ENCODE peak calls at places on chromosome 19, in nine cellular contexts. P is lower leg skin, U is GM20000, Z is heart left ventricle, D is esophagus squamous epithelium, F is BE2C, K is omental fat pad, E is AG09309, S is thoracic aorta. C is an unnamed sample.

GRCh38 chr19:4877753-4878490 is 10.5 kb upstream of the PLIN3 start:
- DNase-seq in F (no peak), P (no peak), Z (peak), U (no peak), K (no peak), D (no peak), E (no peak), S (peak), C (no peak)

GRCh38 chr19:47444388-47444821 is 25.1 kb upstream of the MEIS3 start:
- DNase-seq in E (no peak), P (no peak), F (peak), K (no peak), S (no peak), U (no peak), Z (no peak), D (no peak), C (no peak)

GRCh38 chr19:30602661-30603322 is 230.6 kb downstream of the ZNF536 start:
- DNase-seq in K (no peak), S (no peak), Z (no peak), E (no peak), P (no peak), U (no peak), F (peak), D (no peak), C (no peak)

GRCh38 chr19:43754312-43754561 is 525 bp downstream of the SMG9 start:
- DNase-seq in Z (no peak), U (no peak), F (no peak), S (no peak), K (peak), E (no peak), D (peak), P (no peak), C (no peak)

GRCh38 chr19:34888091-34888490 is 38.6 kb upstream of the ZNF30 start:
- DNase-seq in P (peak), U (no peak), S (no peak), Z (no peak), E (no peak), D (no peak), K (no peak), F (no peak), C (no peak)

GRCh38 chr19:47644743-47645499 is 36.0 kb downstream of the BICRA start:
- DNase-seq in D (no peak), P (no peak), F (peak), U (no peak), K (no peak), E (no peak), Z (no peak), S (no peak), C (no peak)

GRCh38 chr19:34431681-34432402 is 3.7 kb downstream of the UBA2 start:
- DNase-seq in K (no peak), P (no peak), E (no peak), Z (no peak), F (no peak), U (no peak), D (no peak), S (no peak), C (no peak)

GRCh38 chr19:4229179-4229931 is at the start of gene EBI3:
- DNase-seq in Z (peak), F (no peak), P (peak), K (no peak), D (no peak), U (peak), E (no peak), S (no peak), C (no peak)

GRCh38 chr19:38736036-38736412 is 8.2 kb downstream of the CAPN12 start:
- DNase-seq in K (no peak), D (no peak), U (peak), F (peak), Z (no peak), S (no peak), P (no peak), E (no peak), C (no peak)

GRCh38 chr19:54707932-54708331 is 16.3 kb upstream of the KIR3DL3 start:
- DNase-seq in F (no peak), E (no peak), Z (no peak), P (no peak), U (peak), K (no peak), S (no peak), D (no peak), C (no peak)

GRCh38 chr19:6064016-6064702 is 46.1 kb downstream of the RFX2 start:
- DNase-seq in P (peak), S (no peak), U (no peak), D (no peak), F (no peak), K (peak), E (no peak), Z (no peak), C (no peak)

GRCh38 chr19:9865732-9866627 is 30.9 kb downstream of the PIN1 start:
- DNase-seq in Z (no peak), U (no peak), D (no peak), P (no peak), E (no peak), K (no peak), F (no peak), S (no peak), C (no peak)

GRCh38 chr19:50357178-50358100 is 8.0 kb downstream of the NAPSA start:
- DNase-seq in F (peak), P (peak), D (peak), E (no peak), K (peak), S (peak), U (peak), Z (peak), C (no peak)

GRCh38 chr19:884420-885211 is 8.4 kb downstream of the MED16 start:
- DNase-seq in S (no peak), P (no peak), D (no peak), Z (no peak), K (no peak), U (no peak), E (no peak), F (peak), C (no peak)

GRCh38 chr19:45779231-45780145 is 2.8 kb downstream of the DMPK start:
- DNase-seq in E (no peak), S (peak), P (peak), F (peak), K (peak), Z (peak), D (peak), U (peak), C (no peak)

GRCh38 chr19:48033604-48034003 is 10.3 kb downstream of the CABP5 start:
- DNase-seq in D (no peak), P (no peak), F (no peak), U (no peak), S (no peak), K (no peak), Z (no peak), E (no peak), C (no peak)

GRCh38 chr19:7655581-7655980 is 13.3 kb upstream of the RETN start:
- DNase-seq in D (no peak), F (no peak), E (no peak), Z (no peak), U (no peak), S (no peak), P (no peak), K (no peak), C (no peak)

DNA sequence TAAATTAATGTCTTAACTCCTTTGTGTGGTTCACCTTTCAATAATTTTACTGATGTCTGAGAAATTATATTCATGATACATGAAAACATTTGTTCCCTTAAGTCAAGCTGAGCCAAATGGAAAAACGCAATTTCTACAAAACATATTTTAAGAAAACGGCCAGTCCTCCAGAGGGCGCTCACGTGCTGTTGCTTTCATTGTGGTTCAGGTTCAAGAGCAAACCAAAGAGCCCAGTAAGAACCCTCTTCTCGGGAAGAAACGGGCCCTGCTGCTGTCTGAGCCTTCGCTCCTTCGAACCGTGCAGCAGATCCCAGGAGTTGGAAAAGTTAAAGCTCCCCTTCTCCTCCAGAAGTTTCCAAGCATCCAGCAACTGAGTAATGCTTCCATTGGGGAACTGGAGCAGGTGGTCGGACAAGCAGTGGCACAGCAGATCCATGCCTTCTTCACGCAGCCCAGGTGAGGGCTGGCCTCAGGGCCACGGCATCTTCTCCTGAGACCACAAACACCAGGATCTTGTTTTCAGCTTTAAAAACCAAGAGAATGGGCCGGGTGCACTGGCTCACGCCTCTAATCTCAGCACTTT is 4.3 kb downstream of the FAAP24 start:
- DNase-seq in E (peak), P (peak), Z (peak), S (no peak), D (no peak), U (peak), F (peak), K (peak), C (peak)
- TF ChIP-seq CTCF in E (peak), P (no peak), Z (peak), S (peak), D (peak), U (peak), F (peak), K (no peak), C (peak)

GRCh38 chr19:13091400-13092161 is 11.1 kb downstream of the LYL1 start:
- DNase-seq in P (no peak), E (peak), Z (peak), K (no peak), D (no peak), S (peak), U (no peak), F (peak), C (peak)
- TF ChIP-seq CTCF in P (no peak), E (no peak), Z (peak), K (no peak), D (no peak), S (no peak), U (no peak), F (no peak), C (peak)

GRCh38 chr19:15253076-15253475 is 20.8 kb upstream of the EPHX3 start:
- DNase-seq in P (no peak), S (no peak), U (no peak), Z (no peak), F (no peak), D (no peak), K (no peak), E (no peak), C (no peak)

GRCh38 chr19:15252398-15253018 is 20.3 kb upstream of the EPHX3 start:
- DNase-seq in P (no peak), D (no peak), U (no peak), S (no peak), K (no peak), Z (no peak), E (no peak), F (no peak), C (peak)

GRCh38 chr19:15250635-15250993 is 18.4 kb upstream of the EPHX3 start:
- DNase-seq in U (no peak), E (no peak), Z (no peak), D (no peak), P (no peak), F (no peak), S (no peak), K (no peak), C (no peak)

GRCh38 chr19:15251010-15251748 is 18.9 kb upstream of the EPHX3 start:
- DNase-seq in K (no peak), F (no peak), Z (peak), S (peak), U (no peak), E (no peak), P (no peak), D (no peak), C (no peak)

GRCh38 chr19:15251749-15252397 is 19.6 kb upstream of the EPHX3 start:
- DNase-seq in E (peak), S (peak), U (no peak), P (peak), Z (peak), F (peak), D (no peak), K (peak), C (peak)
- TF ChIP-seq CTCF in E (peak), S (peak), U (no peak), P (no peak), Z (peak), F (peak), D (no peak), K (no peak), C (peak)

DNA sequence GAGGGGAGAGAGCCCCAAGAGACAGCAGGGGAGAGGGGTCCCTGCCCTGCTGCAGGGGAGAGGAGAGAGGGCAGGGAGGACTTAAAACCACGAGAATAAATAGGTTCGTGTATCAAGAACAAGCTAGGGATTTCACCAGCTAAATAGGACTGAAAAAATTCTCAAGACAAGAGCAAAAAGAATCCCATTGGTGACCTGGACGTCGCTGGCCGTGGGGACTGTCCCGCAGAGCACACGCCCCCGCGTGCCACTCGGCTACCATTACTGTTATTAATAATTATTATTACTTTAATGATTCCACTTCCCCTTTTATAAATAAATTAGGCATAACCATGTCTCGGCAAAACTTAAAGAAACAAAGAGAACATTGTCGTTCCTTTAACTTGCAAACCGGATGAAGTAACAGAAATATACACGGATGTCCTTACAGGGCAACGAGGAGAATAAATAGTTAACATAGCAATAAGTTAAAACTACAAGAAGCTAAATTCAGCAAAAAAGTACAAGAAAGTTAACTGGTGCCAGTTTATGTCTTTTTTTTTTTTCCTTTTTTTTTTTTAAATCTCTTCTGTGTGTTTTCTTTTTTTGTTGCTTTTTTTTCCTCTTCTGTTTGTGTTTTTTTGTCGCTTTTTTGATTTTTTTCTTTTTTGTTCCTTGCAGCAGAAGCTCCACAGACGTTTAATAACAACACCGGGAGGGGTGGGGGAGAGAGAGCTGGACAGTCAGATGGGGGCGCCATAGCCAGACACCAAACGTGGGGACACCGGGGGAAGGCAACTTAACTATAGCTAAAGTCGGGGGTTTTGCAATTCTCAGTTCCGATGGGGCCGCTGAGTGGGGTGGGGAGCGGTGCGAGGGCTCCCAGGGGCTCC is 16.7 kb downstream of the PRKCSH start:
- DNase-seq in S (no peak), D (no peak), K (no peak), Z (no peak), U (peak), F (no peak), P (no peak), E (no peak), C (no peak)
- TF ChIP-seq CTCF in S (no peak), D (no peak), K (no peak), Z (no peak), U (no peak), F (peak), P (no peak), E (no peak), C (peak)

GRCh38 chr19:14916848-14917247 is 24.4 kb upstream of the OR7C2 start:
- DNase-seq in K (no peak), D (no peak), E (no peak), U (peak), P (no peak), Z (no peak), S (no peak), F (no peak), C (no peak)
- TF ChIP-seq CTCF in K (no peak), D (no peak), E (no peak), U (no peak), P (no peak), Z (no peak), S (no peak), F (no peak), C (no peak)

DNA sequence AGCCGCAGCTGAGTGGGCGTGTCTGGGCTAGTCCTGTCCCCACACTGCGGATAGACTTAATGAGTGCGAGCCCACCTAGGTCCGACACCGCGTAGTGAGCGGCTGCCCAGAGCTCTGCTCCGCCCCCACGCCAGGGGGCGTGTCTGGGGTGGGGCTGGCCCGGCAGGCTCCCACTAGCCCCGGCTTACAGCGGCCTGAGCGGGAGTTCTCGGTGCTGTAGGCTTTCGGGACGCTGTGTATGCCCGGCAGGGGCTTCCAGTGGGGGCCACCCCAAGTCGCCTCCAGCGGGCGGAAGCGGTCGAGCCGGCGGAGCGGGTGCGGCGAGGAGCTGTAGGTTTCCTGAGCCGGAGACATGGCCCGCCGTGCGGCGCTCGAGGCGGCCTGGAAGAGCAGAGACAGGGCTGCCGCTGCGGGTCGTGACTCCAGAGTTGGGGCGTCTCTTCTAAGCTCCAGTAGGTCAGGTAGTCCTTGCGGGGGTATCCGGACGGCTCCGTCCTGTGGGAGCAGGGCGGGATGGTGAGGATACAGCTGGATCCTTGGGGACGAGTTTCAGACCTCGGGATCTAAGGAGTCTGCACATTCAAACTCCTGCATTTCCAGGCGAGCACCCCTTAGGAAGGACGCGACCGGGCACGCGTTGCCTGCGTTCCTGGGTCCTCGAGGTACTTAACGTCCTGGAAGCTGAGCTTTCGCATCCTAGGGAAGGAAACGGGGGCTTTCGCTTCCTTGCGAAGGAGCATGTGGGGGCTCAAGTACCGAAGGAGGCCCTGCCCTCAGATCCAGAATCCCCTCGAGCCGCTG is 1.2 kb downstream of the CGB7 start:
- DNase-seq in P (peak), S (no peak), K (no peak), D (no peak), E (no peak), F (peak), Z (peak), U (peak), C (no peak)
- TF ChIP-seq CTCF in P (no peak), S (peak), K (no peak), D (peak), E (peak), F (peak), Z (peak), U (no peak), C (peak)

DNA sequence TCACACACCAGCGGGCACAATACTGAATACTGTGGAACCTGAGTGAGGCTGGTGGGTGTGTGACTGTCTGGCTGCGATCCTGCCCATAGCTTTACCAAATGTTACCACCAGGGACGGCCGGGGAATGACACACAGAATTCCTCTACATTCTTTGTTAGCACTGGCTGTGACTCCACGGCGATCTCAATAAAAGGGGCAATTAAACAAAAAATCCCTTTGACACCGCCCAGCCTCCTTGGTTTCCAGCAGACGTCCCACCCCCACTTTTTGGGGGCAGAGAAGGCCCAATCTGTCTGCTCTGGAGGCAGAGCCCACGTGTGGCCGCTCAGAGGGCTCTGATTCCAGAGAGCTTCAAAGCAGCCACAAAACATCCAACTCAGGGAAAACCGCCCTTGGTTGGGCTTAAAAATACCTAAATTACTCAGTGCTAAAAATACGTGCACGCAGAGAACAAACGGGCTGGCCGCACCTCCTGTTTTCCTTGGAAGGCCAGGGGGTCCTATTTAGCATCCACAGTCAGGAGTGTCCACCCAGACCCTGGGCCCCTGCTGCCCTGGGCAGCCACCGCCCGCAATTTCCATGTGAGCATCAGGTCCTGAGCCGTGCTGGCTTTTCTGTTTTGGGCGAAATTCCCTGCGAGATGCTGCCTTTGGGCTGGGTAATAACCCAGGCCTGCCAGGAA is 47.8 kb downstream of the GADD45B start:
- DNase-seq in D (no peak), F (no peak), U (no peak), K (no peak), S (peak), P (no peak), E (no peak), Z (no peak), C (no peak)
- TF ChIP-seq CTCF in D (no peak), F (no peak), U (no peak), K (no peak), S (peak), P (no peak), E (peak), Z (no peak), C (peak)

DNA sequence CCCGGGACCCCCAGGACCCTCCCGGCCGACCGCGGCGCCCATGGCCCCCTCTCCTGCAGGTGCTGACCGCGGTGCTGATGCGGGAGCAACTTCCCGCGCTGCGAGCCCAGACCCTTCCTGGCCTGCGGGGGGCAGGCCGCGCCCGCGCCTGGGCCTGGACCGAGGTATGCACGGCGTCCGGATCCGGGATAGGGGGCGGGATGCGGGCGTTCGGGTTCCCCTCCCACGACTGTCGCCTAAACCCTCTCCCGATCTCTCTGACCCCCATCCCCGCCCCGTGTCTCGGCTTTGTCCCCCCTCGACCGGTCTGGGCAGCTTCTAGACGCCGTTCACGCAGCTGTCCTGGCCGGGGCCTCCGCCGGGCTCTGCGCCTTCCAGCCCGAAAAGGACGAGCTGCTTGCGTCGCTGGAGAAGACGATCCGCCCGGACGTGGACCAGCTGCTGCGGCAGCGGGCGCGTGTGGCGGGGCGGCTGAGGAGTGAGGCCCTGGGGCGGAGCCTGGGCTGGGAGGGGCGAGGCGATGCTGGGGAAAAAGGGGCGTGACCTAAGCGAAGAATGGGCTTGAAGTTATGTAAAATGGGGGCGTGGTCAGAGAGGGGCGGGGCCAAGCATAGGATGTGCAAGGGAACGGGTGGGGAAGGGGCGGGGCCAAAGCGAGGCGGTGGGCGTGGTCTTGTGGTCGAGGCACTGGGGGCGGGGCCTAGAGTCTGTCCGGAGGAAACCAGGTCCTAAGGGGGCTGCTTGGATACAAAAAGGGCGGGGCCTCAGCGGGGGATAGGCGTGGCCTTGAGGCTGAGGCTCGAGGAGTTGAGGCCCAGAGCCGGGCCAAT is 15.9 kb upstream of the COLGALT1 start:
- DNase-seq in P (peak), D (peak), K (peak), Z (peak), U (peak), E (peak), F (peak), S (peak), C (peak)
- TF ChIP-seq CTCF in P (no peak), D (no peak), K (no peak), Z (peak), U (no peak), E (peak), F (no peak), S (no peak), C (peak)